ENCODE peak calls at places on chromosomes 13 and 19, in five cellular contexts. One of them, this sample, is unnamed.

GRCh38 chr19:7140137-7140536 is 70.6 kb downstream of the ZNF557 start:
- DNase-seq in cardiac muscle cell: no peak
- DNase-seq in lower lobe of right lung: no peak
- DNase-seq in body of pancreas: no peak
- DNase-seq in mucosa of descending colon: no peak
- DNase-seq in this sample: no peak

GRCh38 chr19:19385900-19386339 is 19.6 kb upstream of the GATAD2A start:
- DNase-seq in cardiac muscle cell: no peak
- DNase-seq in lower lobe of right lung: peak; percentile 76
- DNase-seq in body of pancreas: no peak
- DNase-seq in mucosa of descending colon: peak; percentile 84
- DNase-seq in this sample: no peak

GRCh38 chr19:22945560-22945959 is 57.4 kb downstream of the ZNF728 start:
- DNase-seq in cardiac muscle cell: peak; percentile 23
- DNase-seq in lower lobe of right lung: no peak
- DNase-seq in body of pancreas: no peak
- DNase-seq in mucosa of descending colon: no peak
- DNase-seq in this sample: no peak

GRCh38 chr13:24038846-24039330 is 121.6 kb upstream of the SPATA13 start:
- DNase-seq in cardiac muscle cell: peak; percentile 38
- DNase-seq in lower lobe of right lung: no peak
- DNase-seq in body of pancreas: peak; percentile 42
- DNase-seq in mucosa of descending colon: no peak
- DNase-seq in this sample: no peak

GRCh38 chr19:18392417-18392816 is 5.0 kb downstream of the LRRC25 start:
- DNase-seq in cardiac muscle cell: peak; percentile 90
- DNase-seq in lower lobe of right lung: peak; percentile 82
- DNase-seq in body of pancreas: peak; percentile 52
- DNase-seq in mucosa of descending colon: peak; percentile 69
- DNase-seq in this sample: peak; percentile 78

GRCh38 chr13:65535360-65535759 is 1694.8 kb downstream of the PCDH9 start:
- DNase-seq in cardiac muscle cell: no peak
- DNase-seq in lower lobe of right lung: no peak
- DNase-seq in body of pancreas: no peak
- DNase-seq in mucosa of descending colon: no peak
- DNase-seq in this sample: no peak

GRCh38 chr19:48203227-48203793 is 32.8 kb downstream of the ZSWIM9 start:
- DNase-seq in cardiac muscle cell: no peak
- DNase-seq in lower lobe of right lung: no peak
- DNase-seq in body of pancreas: no peak
- DNase-seq in mucosa of descending colon: no peak
- DNase-seq in this sample: no peak

GRCh38 chr13:112803422-112803821 is 113.6 kb downstream of the ATP11A start:
- DNase-seq in cardiac muscle cell: no peak
- DNase-seq in lower lobe of right lung: no peak
- DNase-seq in body of pancreas: no peak
- DNase-seq in mucosa of descending colon: no peak
- DNase-seq in this sample: no peak

GRCh38 chr13:107641574-107641973 is 573.8 kb downstream of the LIG4 start:
- DNase-seq in cardiac muscle cell: no peak
- DNase-seq in lower lobe of right lung: no peak
- DNase-seq in body of pancreas: no peak
- DNase-seq in mucosa of descending colon: no peak
- DNase-seq in this sample: no peak

GRCh38 chr13:30423891-30424290 is 1.6 kb downstream of the UBE2L5 start:
- DNase-seq in cardiac muscle cell: no peak
- DNase-seq in lower lobe of right lung: no peak
- DNase-seq in body of pancreas: no peak
- DNase-seq in mucosa of descending colon: no peak
- DNase-seq in this sample: no peak

GRCh38 chr19:58551123-58551497 is 3.8 kb downstream of the CHMP2A start:
- DNase-seq in cardiac muscle cell: no peak
- DNase-seq in lower lobe of right lung: no peak
- DNase-seq in body of pancreas: no peak
- DNase-seq in mucosa of descending colon: no peak
- DNase-seq in this sample: no peak

GRCh38 chr19:4246767-4247593 is at the start of gene YJU2:
- DNase-seq in cardiac muscle cell: peak; percentile 100
- DNase-seq in lower lobe of right lung: peak; percentile 99
- DNase-seq in body of pancreas: peak; percentile 99
- DNase-seq in mucosa of descending colon: peak; percentile 99
- DNase-seq in this sample: peak; percentile 100

GRCh38 chr13:102913924-102914628 is 68.2 kb downstream of the ERCC5 start:
- DNase-seq in cardiac muscle cell: peak; percentile 55
- DNase-seq in lower lobe of right lung: no peak
- DNase-seq in body of pancreas: no peak
- DNase-seq in mucosa of descending colon: no peak
- DNase-seq in this sample: no peak

GRCh38 chr19:3324405-3324856 is 42.0 kb upstream of the NFIC start:
- DNase-seq in cardiac muscle cell: peak; percentile 41
- DNase-seq in lower lobe of right lung: peak; percentile 79
- DNase-seq in body of pancreas: peak; percentile 64
- DNase-seq in mucosa of descending colon: no peak
- DNase-seq in this sample: peak; percentile 47

GRCh38 chr13:33728271-33729037 is 89.5 kb upstream of the RFC3 start:
- DNase-seq in cardiac muscle cell: peak; percentile 20
- DNase-seq in lower lobe of right lung: no peak
- DNase-seq in body of pancreas: peak; percentile 39
- DNase-seq in mucosa of descending colon: no peak
- DNase-seq in this sample: no peak

GRCh38 chr19:14435320-14436050 is 2.4 kb downstream of the PKN1 start:
- DNase-seq in cardiac muscle cell: no peak
- DNase-seq in lower lobe of right lung: no peak
- DNase-seq in body of pancreas: no peak
- DNase-seq in mucosa of descending colon: no peak
- DNase-seq in this sample: no peak

GRCh38 chr13:27654816-27655215 is 33.1 kb downstream of the POLR1D start:
- DNase-seq in cardiac muscle cell: no peak
- DNase-seq in lower lobe of right lung: no peak
- DNase-seq in body of pancreas: no peak
- DNase-seq in mucosa of descending colon: no peak
- DNase-seq in this sample: no peak

GRCh38 chr13:111153977-111154332 is 38.8 kb downstream of the ARHGEF7 start:
- DNase-seq in cardiac muscle cell: no peak
- DNase-seq in lower lobe of right lung: no peak
- DNase-seq in body of pancreas: no peak
- DNase-seq in mucosa of descending colon: peak; percentile 81
- DNase-seq in this sample: peak; percentile 33

GRCh38 chr13:50513528-50513863 is 330.0 kb downstream of the DLEU7 start:
- DNase-seq in cardiac muscle cell: no peak
- DNase-seq in lower lobe of right lung: no peak
- DNase-seq in body of pancreas: no peak
- DNase-seq in mucosa of descending colon: no peak
- DNase-seq in this sample: no peak

GRCh38 chr19:41306394-41306793 is 3.6 kb upstream of the CCDC97 start:
- DNase-seq in cardiac muscle cell: no peak
- DNase-seq in lower lobe of right lung: no peak
- DNase-seq in body of pancreas: no peak
- DNase-seq in mucosa of descending colon: no peak
- DNase-seq in this sample: no peak

GRCh38 chr13:41428155-41428554 is 29.2 kb upstream of the RGCC start:
- DNase-seq in cardiac muscle cell: peak; percentile 2
- DNase-seq in lower lobe of right lung: peak; percentile 46
- DNase-seq in body of pancreas: no peak
- DNase-seq in mucosa of descending colon: no peak
- DNase-seq in this sample: no peak

GRCh38 chr13:110232756-110233155 is 74.2 kb downstream of the COL4A1 start:
- DNase-seq in cardiac muscle cell: peak; percentile 82
- DNase-seq in lower lobe of right lung: no peak
- DNase-seq in body of pancreas: no peak
- DNase-seq in mucosa of descending colon: no peak
- DNase-seq in this sample: no peak

GRCh38 chr13:28719656-28720055 is 886 bp upstream of the SLC46A3 start:
- DNase-seq in cardiac muscle cell: peak; percentile 83
- DNase-seq in lower lobe of right lung: no peak
- DNase-seq in body of pancreas: no peak
- DNase-seq in mucosa of descending colon: no peak
- DNase-seq in this sample: no peak

GRCh38 chr13:99975626-99976025 is 4.1 kb upstream of the ZIC5 start:
- DNase-seq in cardiac muscle cell: no peak
- DNase-seq in lower lobe of right lung: no peak
- DNase-seq in body of pancreas: no peak
- DNase-seq in mucosa of descending colon: no peak
- DNase-seq in this sample: no peak

GRCh38 chr19:57769345-57770131 is at the start of gene ZNF586:
- DNase-seq in cardiac muscle cell: peak; percentile 95
- DNase-seq in lower lobe of right lung: peak; percentile 95
- DNase-seq in body of pancreas: peak; percentile 86
- DNase-seq in mucosa of descending colon: peak; percentile 93
- DNase-seq in this sample: peak; percentile 85

GRCh38 chr13:42574435-42575311 is 721 bp downstream of the TNFSF11 start:
- DNase-seq in cardiac muscle cell: peak; percentile 3
- DNase-seq in lower lobe of right lung: no peak
- DNase-seq in body of pancreas: no peak
- DNase-seq in mucosa of descending colon: peak; percentile 49
- DNase-seq in this sample: no peak

GRCh38 chr13:41802684-41803554 is 158.0 kb downstream of the VWA8 start:
- DNase-seq in cardiac muscle cell: peak; percentile 26
- DNase-seq in lower lobe of right lung: no peak
- DNase-seq in body of pancreas: no peak
- DNase-seq in mucosa of descending colon: no peak
- DNase-seq in this sample: no peak

GRCh38 chr19:54792814-54793213 is 10.6 kb upstream of the KIR2DL4 start:
- DNase-seq in cardiac muscle cell: no peak
- DNase-seq in lower lobe of right lung: no peak
- DNase-seq in body of pancreas: no peak
- DNase-seq in mucosa of descending colon: no peak
- DNase-seq in this sample: no peak

GRCh38 chr13:43905435-43906031 is 25.8 kb downstream of the LACC1 start:
- DNase-seq in cardiac muscle cell: peak; percentile 79
- DNase-seq in lower lobe of right lung: no peak
- DNase-seq in body of pancreas: peak; percentile 51
- DNase-seq in mucosa of descending colon: no peak
- DNase-seq in this sample: no peak

GRCh38 chr13:32453981-32454380 is 26.1 kb upstream of the N4BP2L1 start:
- DNase-seq in cardiac muscle cell: peak; percentile 66
- DNase-seq in lower lobe of right lung: no peak
- DNase-seq in body of pancreas: no peak
- DNase-seq in mucosa of descending colon: no peak
- DNase-seq in this sample: no peak

GRCh38 chr13:97889803-97890202 is 63.7 kb upstream of the IPO5 start:
- DNase-seq in cardiac muscle cell: no peak
- DNase-seq in lower lobe of right lung: no peak
- DNase-seq in body of pancreas: no peak
- DNase-seq in mucosa of descending colon: no peak
- DNase-seq in this sample: peak; percentile 56

GRCh38 chr19:49217382-49217781 is 59.8 kb downstream of the TRPM4 start:
- DNase-seq in cardiac muscle cell: peak; percentile 84
- DNase-seq in lower lobe of right lung: no peak
- DNase-seq in body of pancreas: no peak
- DNase-seq in mucosa of descending colon: no peak
- DNase-seq in this sample: no peak

GRCh38 chr19:10006335-10006708 is 4.0 kb downstream of the COL5A3 start:
- DNase-seq in cardiac muscle cell: peak; percentile 70
- DNase-seq in lower lobe of right lung: no peak
- DNase-seq in body of pancreas: peak; percentile 31
- DNase-seq in mucosa of descending colon: no peak
- DNase-seq in this sample: peak; percentile 46

GRCh38 chr19:18098891-18099622 is 1.5 kb downstream of the MAST3 start:
- DNase-seq in cardiac muscle cell: no peak
- DNase-seq in lower lobe of right lung: peak; percentile 53
- DNase-seq in body of pancreas: no peak
- DNase-seq in mucosa of descending colon: peak; percentile 81
- DNase-seq in this sample: peak; percentile 75

GRCh38 chr19:51000426-51000825 is 978 bp downstream of the KLK8 start:
- DNase-seq in cardiac muscle cell: no peak
- DNase-seq in lower lobe of right lung: no peak
- DNase-seq in body of pancreas: no peak
- DNase-seq in mucosa of descending colon: no peak
- DNase-seq in this sample: no peak
- H3K4me3 ChIP-seq in cardiac muscle cell: no peak overlapping the region
- H3K4me3 ChIP-seq in lower lobe of right lung: no peak overlapping the region
- H3K4me3 ChIP-seq in body of pancreas: no peak overlapping the region
- H3K4me3 ChIP-seq in mucosa of descending colon: no peak overlapping the region
- H3K4me3 ChIP-seq in this sample: no peak overlapping the region

DNA sequence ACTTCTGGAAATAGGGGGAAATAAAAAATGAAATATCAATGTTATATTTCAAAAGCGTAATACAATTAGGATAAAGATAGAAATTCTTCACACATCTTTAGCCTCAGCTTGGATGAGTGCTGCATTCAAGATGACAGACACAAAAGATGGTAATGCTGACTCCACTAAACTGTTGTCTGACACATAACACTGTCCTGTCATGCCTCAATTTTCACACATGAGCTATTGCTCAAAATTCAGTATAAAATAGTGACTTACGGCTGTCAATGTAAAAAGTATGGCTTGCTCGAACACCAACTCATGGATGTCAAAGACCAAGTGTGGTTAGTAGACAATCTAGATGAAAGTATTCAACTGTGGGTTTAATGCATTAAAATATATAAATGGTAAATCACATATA is 94.5 kb downstream of the KLF12 start:
- DNase-seq in cardiac muscle cell: no peak
- DNase-seq in lower lobe of right lung: no peak
- DNase-seq in body of pancreas: no peak
- DNase-seq in mucosa of descending colon: no peak
- DNase-seq in this sample: no peak
- H3K4me1 ChIP-seq in cardiac muscle cell: peaks cover 11% of the 10 kb centered on the region
- H3K4me1 ChIP-seq in lower lobe of right lung: no peaks in the 10 kb centered on the region
- H3K4me1 ChIP-seq in body of pancreas: no peaks in the 10 kb centered on the region
- H3K4me1 ChIP-seq in mucosa of descending colon: no peaks in the 10 kb centered on the region
- H3K4me1 ChIP-seq in this sample: no peaks in the 10 kb centered on the region

GRCh38 chr13:52669677-52670076 is 17.0 kb downstream of the SUGT1 start:
- DNase-seq in cardiac muscle cell: no peak
- DNase-seq in lower lobe of right lung: no peak
- DNase-seq in body of pancreas: no peak
- DNase-seq in mucosa of descending colon: no peak
- DNase-seq in this sample: no peak
- TF ChIP-seq CTCF in cardiac muscle cell: no peak
- TF ChIP-seq CTCF in lower lobe of right lung: no peak
- TF ChIP-seq CTCF in body of pancreas: no peak
- TF ChIP-seq CTCF in mucosa of descending colon: no peak
- TF ChIP-seq CTCF in this sample: no peak

GRCh38 chr19:1284979-1285736 is 515 bp upstream of the EFNA2 start:
- DNase-seq in cardiac muscle cell: no peak
- DNase-seq in lower lobe of right lung: no peak
- DNase-seq in body of pancreas: no peak
- DNase-seq in mucosa of descending colon: peak; percentile 55
- DNase-seq in this sample: no peak
- H3K4me3 ChIP-seq in cardiac muscle cell: peak overlapping the region; percentile 30
- H3K4me3 ChIP-seq in lower lobe of right lung: no peak overlapping the region
- H3K4me3 ChIP-seq in body of pancreas: no peak overlapping the region
- H3K4me3 ChIP-seq in mucosa of descending colon: no peak overlapping the region
- H3K4me3 ChIP-seq in this sample: no peak overlapping the region

GRCh38 chr13:38590796-38591507 is 95.9 kb upstream of the FREM2 start:
- DNase-seq in cardiac muscle cell: no peak
- DNase-seq in lower lobe of right lung: peak; percentile 62
- DNase-seq in body of pancreas: no peak
- DNase-seq in mucosa of descending colon: no peak
- DNase-seq in this sample: no peak
- H3K4me1 ChIP-seq in cardiac muscle cell: peaks cover 4% of the 10 kb centered on the region
- H3K4me1 ChIP-seq in lower lobe of right lung: no peaks in the 10 kb centered on the region
- H3K4me1 ChIP-seq in body of pancreas: no peaks in the 10 kb centered on the region
- H3K4me1 ChIP-seq in mucosa of descending colon: no peaks in the 10 kb centered on the region
- H3K4me1 ChIP-seq in this sample: no peaks in the 10 kb centered on the region